ENCODE peak calls at places on chromosomes 7 and 10, in eight cellular contexts. I, T, B, G, D, C, O and R are unnamed samples.

GRCh38 chr7:150335774-150336112 is 5.7 kb downstream of the RARRES2 start:
- DNase-seq in O (no peak), T (no peak), C (peak; percentile 81), I (no peak), B (no peak), D (no peak), G (no peak), R (no peak)

GRCh38 chr7:157887400-157887799 is 550.6 kb downstream of the DNAJB6 start:
- DNase-seq in D (no peak), O (no peak), C (no peak), B (no peak), G (no peak), T (no peak), I (no peak), R (no peak)

GRCh38 chr10:21525367-21526183 is at the start of gene SKIDA1:
- DNase-seq in T (peak; percentile 89), C (peak; percentile 92), O (peak; percentile 91), G (peak; percentile 97), I (peak; percentile 92), D (peak; percentile 82), B (peak; percentile 91), R (no peak)

GRCh38 chr10:61974611-61975010 is 73.1 kb downstream of the ARID5B start:
- DNase-seq in G (peak; percentile 87), T (peak; percentile 72), D (peak; percentile 83), I (peak; percentile 70), O (no peak), C (no peak), B (peak; percentile 74), R (no peak)

GRCh38 chr7:22350466-22351328 is 6.3 kb downstream of the RAPGEF5 start:
- DNase-seq in I (peak; percentile 21), C (no peak), O (no peak), T (peak; percentile 85), B (no peak), G (no peak), D (no peak), R (no peak)

GRCh38 chr7:81534446-81534845 is 235.4 kb downstream of the HGF start:
- DNase-seq in T (no peak), D (no peak), B (no peak), C (no peak), I (no peak), G (no peak), O (no peak), R (no peak)

GRCh38 chr7:85074-85945 is 107.1 kb upstream of the FAM20C start:
- DNase-seq in T (no peak), D (no peak), C (no peak), G (no peak), B (no peak), O (no peak), I (peak; percentile 48), R (no peak)

GRCh38 chr7:65239707-65240352 is 133.8 kb upstream of the ZNF92 start:
- DNase-seq in D (no peak), O (peak; percentile 67), T (peak; percentile 84), C (peak; percentile 66), B (peak; percentile 30), G (no peak), I (peak; percentile 4), R (no peak)

GRCh38 chr10:109899578-109900355 is 23.5 kb downstream of the XPNPEP1 start:
- DNase-seq in C (no peak), I (peak; percentile 88), D (peak; percentile 71), O (no peak), B (no peak), G (no peak), T (no peak), R (no peak)

GRCh38 chr10:132441818-132442217 is 44.8 kb downstream of the PWWP2B start:
- DNase-seq in G (no peak), I (no peak), C (no peak), B (no peak), T (no peak), D (no peak), O (no peak), R (no peak)

GRCh38 chr10:132444877-132445351 is 47.9 kb downstream of the PWWP2B start:
- DNase-seq in T (no peak), D (no peak), C (no peak), I (no peak), B (no peak), O (no peak), G (no peak), R (no peak)

GRCh38 chr10:132443998-132444876 is 47.2 kb downstream of the PWWP2B start:
- DNase-seq in T (no peak), B (no peak), C (no peak), O (peak; percentile 75), G (no peak), D (no peak), I (no peak), R (no peak)

GRCh38 chr10:132442636-132443035 is 45.6 kb downstream of the PWWP2B start:
- DNase-seq in B (no peak), T (no peak), D (no peak), C (no peak), O (no peak), G (no peak), I (no peak), R (no peak)

DNA sequence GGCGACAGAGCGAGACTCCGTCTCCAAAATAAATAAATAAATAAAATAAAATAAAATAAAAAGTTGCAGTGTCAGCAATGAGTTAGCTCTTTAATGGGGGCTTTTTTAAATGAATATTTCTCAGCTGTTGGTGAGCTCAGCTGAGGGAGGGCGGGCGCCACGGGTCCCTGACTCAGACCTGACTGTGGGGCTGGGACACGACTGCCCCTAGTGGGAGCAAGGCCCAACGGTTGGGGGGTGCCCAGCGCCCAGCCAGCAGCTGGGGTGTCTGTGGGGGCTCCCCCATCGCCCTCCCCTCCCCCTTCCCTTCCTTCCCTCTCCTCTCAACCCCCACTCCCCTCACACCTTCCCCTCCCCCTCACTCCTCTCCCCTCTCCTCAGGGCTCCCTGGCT is 46.6 kb downstream of the PWWP2B start:
- DNase-seq in T (no peak), G (no peak), O (no peak), I (no peak), B (no peak), D (no peak), C (no peak), R (no peak)
- TF ChIP-seq CTCF in T (no peak), G (no peak), O (no peak), I (peak; percentile 41), B (peak; percentile 39), D (peak; percentile 7), C (peak; percentile 22), R (peak; percentile 72)

GRCh38 chr10:69388488-69388887 is 28.2 kb downstream of the TACR2 start:
- DNase-seq in G (no peak), O (no peak), C (no peak), D (no peak), T (no peak), B (no peak), I (no peak), R (no peak)

GRCh38 chr10:69387500-69387899 is 29.2 kb downstream of the TACR2 start:
- DNase-seq in T (no peak), I (no peak), C (peak; percentile 14), B (no peak), D (no peak), O (no peak), G (no peak), R (no peak)

GRCh38 chr10:69391158-69391557 is 25.6 kb downstream of the TACR2 start:
- DNase-seq in D (no peak), C (peak; percentile 19), I (no peak), B (no peak), G (no peak), T (no peak), O (no peak), R (no peak)

GRCh38 chr10:69392481-69393000 is 24.2 kb downstream of the TACR2 start:
- DNase-seq in D (peak; percentile 92), T (peak; percentile 86), C (peak; percentile 84), I (peak; percentile 89), O (peak; percentile 97), B (peak; percentile 89), G (peak; percentile 97), R (no peak)

GRCh38 chr10:69389827-69390490 is 26.8 kb downstream of the TACR2 start:
- DNase-seq in D (no peak), I (peak; percentile 77), G (no peak), T (no peak), O (peak; percentile 85), B (no peak), C (peak; percentile 40), R (no peak)
- H3K4me3 ChIP-seq in D (no peak overlapping the region), I (no peak overlapping the region), G (no peak overlapping the region), T (no peak overlapping the region), O (no peak overlapping the region), B (no peak overlapping the region), C (no peak overlapping the region), R (no peak overlapping the region)

DNA sequence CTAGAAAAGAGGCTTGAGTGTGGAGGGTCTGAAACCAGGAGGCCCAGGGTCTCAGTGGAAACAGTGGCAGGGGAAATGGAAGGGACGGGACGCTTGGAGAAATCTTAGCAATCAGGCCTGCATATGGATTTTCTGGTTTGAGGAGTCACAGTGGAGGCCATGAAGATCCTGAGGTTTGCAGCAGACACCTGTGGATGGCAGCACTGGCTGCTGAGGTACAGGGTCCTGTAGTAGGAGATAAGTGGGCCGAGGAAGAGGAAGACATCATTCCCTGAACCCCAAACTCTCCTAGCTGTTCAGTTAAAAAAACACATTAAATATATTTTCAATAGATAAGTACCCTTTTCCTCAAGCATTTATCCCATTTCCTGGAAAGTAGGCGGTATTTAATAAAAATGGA is 208.8 kb upstream of the IGFBP3 start:
- DNase-seq in T (no peak), I (peak; percentile 43), B (no peak), O (peak; percentile 35), C (no peak), D (no peak), G (no peak), R (no peak)
- TF ChIP-seq CTCF in T (no peak), I (peak; percentile 61), B (no peak), O (peak; percentile 67), C (no peak), D (no peak), G (no peak), R (no peak)

GRCh38 chr10:123995461-123996131 is 97.8 kb downstream of the CHST15 start:
- DNase-seq in T (peak; percentile 65), G (peak; percentile 85), D (no peak), C (peak; percentile 78), I (peak; percentile 58), B (peak; percentile 49), O (peak; percentile 81), R (peak; percentile 62)

GRCh38 chr10:123994417-123995081 is 98.8 kb downstream of the CHST15 start:
- DNase-seq in B (peak; percentile 89), C (peak; percentile 87), O (peak; percentile 90), I (peak; percentile 77), D (peak; percentile 69), G (peak; percentile 97), T (peak; percentile 87), R (peak; percentile 59)

GRCh38 chr10:123996302-123996701 is 97.1 kb downstream of the CHST15 start:
- DNase-seq in T (no peak), B (no peak), D (no peak), C (peak; percentile 45), I (no peak), O (no peak), G (no peak), R (no peak)

GRCh38 chr10:123993534-123994416 is 99.6 kb downstream of the CHST15 start:
- DNase-seq in C (peak; percentile 47), O (no peak), T (no peak), G (no peak), I (no peak), B (no peak), D (no peak), R (no peak)

DNA sequence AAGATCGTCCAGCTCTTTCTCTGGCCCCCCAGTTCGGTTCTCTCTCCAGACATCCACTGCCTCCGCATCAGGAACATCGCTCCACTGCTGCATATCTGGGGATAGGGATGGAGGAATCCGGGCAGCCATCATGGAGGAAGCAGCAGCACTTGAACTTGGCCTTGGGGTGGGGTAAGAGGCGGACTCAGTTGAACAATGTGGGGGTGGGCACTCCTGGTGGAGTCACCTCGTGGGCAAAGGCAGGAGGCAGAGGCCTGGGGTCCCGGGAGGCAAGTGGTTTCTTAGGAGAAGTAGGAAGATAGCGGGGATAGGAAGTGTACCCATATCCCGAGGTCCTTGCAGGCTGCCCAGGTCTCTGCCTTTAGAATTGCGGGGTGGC is 98.3 kb downstream of the CHST15 start:
- DNase-seq in D (no peak), G (peak; percentile 84), O (no peak), C (peak; percentile 52), T (no peak), I (peak; percentile 7), B (no peak), R (no peak)
- H3K4me3 ChIP-seq in D (peak overlapping the region; percentile 43), G (no peak overlapping the region), O (peak overlapping the region; percentile 59), C (no peak overlapping the region), T (peak overlapping the region; percentile 50), I (no peak overlapping the region), B (peak overlapping the region; percentile 14), R (peak overlapping the region; percentile 21)